ENCODE peak calls at places on chromosome 9, in nine cellular contexts. One of them, this sample, is unnamed.

GRCh38 chr9:21616082-21616778 is 134.1 kb upstream of the IFNE start:
- DNase-seq in adrenal gland: no peak
- DNase-seq in hepatocyte: peak; percentile 26
- DNase-seq in A549: peak; percentile 96
- DNase-seq in MCF 10A: peak; percentile 56
- DNase-seq in mammary epithelial cell: peak; percentile 94
- DNase-seq in cardiac fibroblast: peak; percentile 92
- DNase-seq in BJ: peak; percentile 80
- DNase-seq in uterus: no peak
- DNase-seq in this sample: peak; percentile 47

GRCh38 chr9:89078421-89078820 is 87.2 kb downstream of the S1PR3 start:
- DNase-seq in uterus: no peak
- DNase-seq in A549: no peak
- DNase-seq in BJ: no peak
- DNase-seq in MCF 10A: no peak
- DNase-seq in mammary epithelial cell: no peak
- DNase-seq in adrenal gland: no peak
- DNase-seq in hepatocyte: no peak
- DNase-seq in cardiac fibroblast: no peak
- DNase-seq in this sample: no peak

GRCh38 chr9:87836951-87837715 is 45.5 kb upstream of the SPATA31E1 start:
- DNase-seq in hepatocyte: no peak
- DNase-seq in mammary epithelial cell: no peak
- DNase-seq in BJ: no peak
- DNase-seq in adrenal gland: no peak
- DNase-seq in uterus: no peak
- DNase-seq in A549: no peak
- DNase-seq in MCF 10A: no peak
- DNase-seq in cardiac fibroblast: peak; percentile 41
- DNase-seq in this sample: no peak

GRCh38 chr9:114174557-114174875 is 19.2 kb downstream of the COL27A1 start:
- DNase-seq in BJ: no peak
- DNase-seq in uterus: no peak
- DNase-seq in mammary epithelial cell: no peak
- DNase-seq in A549: no peak
- DNase-seq in hepatocyte: no peak
- DNase-seq in adrenal gland: no peak
- DNase-seq in cardiac fibroblast: no peak
- DNase-seq in MCF 10A: no peak
- DNase-seq in this sample: no peak

GRCh38 chr9:87081523-87081922 is 134.2 kb upstream of the GAS1 start:
- DNase-seq in hepatocyte: no peak
- DNase-seq in mammary epithelial cell: no peak
- DNase-seq in BJ: no peak
- DNase-seq in cardiac fibroblast: peak; percentile 46
- DNase-seq in adrenal gland: no peak
- DNase-seq in uterus: no peak
- DNase-seq in A549: no peak
- DNase-seq in MCF 10A: no peak
- DNase-seq in this sample: no peak

GRCh38 chr9:17520264-17521058 is 58.4 kb upstream of the SH3GL2 start:
- DNase-seq in cardiac fibroblast: no peak
- DNase-seq in BJ: no peak
- DNase-seq in adrenal gland: no peak
- DNase-seq in A549: no peak
- DNase-seq in uterus: no peak
- DNase-seq in mammary epithelial cell: no peak
- DNase-seq in MCF 10A: no peak
- DNase-seq in hepatocyte: no peak
- DNase-seq in this sample: no peak

GRCh38 chr9:87267251-87267679 is 230.4 kb upstream of the DAPK1 start:
- DNase-seq in A549: no peak
- DNase-seq in MCF 10A: no peak
- DNase-seq in hepatocyte: no peak
- DNase-seq in uterus: no peak
- DNase-seq in adrenal gland: no peak
- DNase-seq in mammary epithelial cell: no peak
- DNase-seq in cardiac fibroblast: peak; percentile 51
- DNase-seq in BJ: no peak
- DNase-seq in this sample: peak; percentile 44

GRCh38 chr9:107539427-107540154 is 50.0 kb upstream of the KLF4 start:
- DNase-seq in MCF 10A: no peak
- DNase-seq in A549: no peak
- DNase-seq in BJ: no peak
- DNase-seq in hepatocyte: peak; percentile 38
- DNase-seq in mammary epithelial cell: peak; percentile 15
- DNase-seq in cardiac fibroblast: no peak
- DNase-seq in uterus: no peak
- DNase-seq in adrenal gland: no peak
- DNase-seq in this sample: no peak

GRCh38 chr9:70410368-70410767 is 4.1 kb downstream of the KLF9 start:
- DNase-seq in uterus: no peak
- DNase-seq in A549: no peak
- DNase-seq in hepatocyte: no peak
- DNase-seq in mammary epithelial cell: peak; percentile 25
- DNase-seq in MCF 10A: no peak
- DNase-seq in BJ: no peak
- DNase-seq in adrenal gland: no peak
- DNase-seq in cardiac fibroblast: peak; percentile 66
- DNase-seq in this sample: no peak

GRCh38 chr9:109585841-109586240 is 87.7 kb upstream of the PTPN3 start:
- DNase-seq in cardiac fibroblast: no peak
- DNase-seq in adrenal gland: no peak
- DNase-seq in A549: no peak
- DNase-seq in BJ: no peak
- DNase-seq in hepatocyte: no peak
- DNase-seq in MCF 10A: no peak
- DNase-seq in uterus: no peak
- DNase-seq in mammary epithelial cell: no peak
- DNase-seq in this sample: no peak

GRCh38 chr9:76717611-76718010 is 46.6 kb upstream of the PCA3 start:
- DNase-seq in A549: no peak
- DNase-seq in BJ: no peak
- DNase-seq in MCF 10A: no peak
- DNase-seq in cardiac fibroblast: peak; percentile 12
- DNase-seq in adrenal gland: peak; percentile 38
- DNase-seq in hepatocyte: no peak
- DNase-seq in uterus: no peak
- DNase-seq in mammary epithelial cell: no peak
- DNase-seq in this sample: no peak

GRCh38 chr9:127447416-127448111 is 3.6 kb downstream of the RPL12 start:
- DNase-seq in mammary epithelial cell: no peak
- DNase-seq in MCF 10A: no peak
- DNase-seq in cardiac fibroblast: no peak
- DNase-seq in hepatocyte: no peak
- DNase-seq in adrenal gland: no peak
- DNase-seq in uterus: no peak
- DNase-seq in A549: peak; percentile 19
- DNase-seq in BJ: no peak
- DNase-seq in this sample: no peak

GRCh38 chr9:90007516-90008430 is 403.0 kb downstream of the GADD45G start:
- DNase-seq in MCF 10A: peak; percentile 23
- DNase-seq in hepatocyte: peak; percentile 27
- DNase-seq in BJ: peak; percentile 38
- DNase-seq in uterus: no peak
- DNase-seq in mammary epithelial cell: peak; percentile 79
- DNase-seq in A549: no peak
- DNase-seq in cardiac fibroblast: peak; percentile 67
- DNase-seq in adrenal gland: no peak
- DNase-seq in this sample: peak; percentile 36

GRCh38 chr9:14320272-14321245 is 6.6 kb upstream of the NFIB start:
- DNase-seq in BJ: peak; percentile 31
- DNase-seq in mammary epithelial cell: peak; percentile 94
- DNase-seq in adrenal gland: no peak
- DNase-seq in MCF 10A: peak; percentile 84
- DNase-seq in hepatocyte: no peak
- DNase-seq in uterus: no peak
- DNase-seq in cardiac fibroblast: peak; percentile 96
- DNase-seq in A549: peak; percentile 66
- DNase-seq in this sample: peak; percentile 81

GRCh38 chr9:14323083-14323968 is 9.4 kb upstream of the NFIB start:
- DNase-seq in mammary epithelial cell: peak; percentile 60
- DNase-seq in adrenal gland: no peak
- DNase-seq in BJ: no peak
- DNase-seq in cardiac fibroblast: no peak
- DNase-seq in A549: no peak
- DNase-seq in uterus: no peak
- DNase-seq in hepatocyte: no peak
- DNase-seq in MCF 10A: peak; percentile 66
- DNase-seq in this sample: no peak

GRCh38 chr9:14321517-14322125 is 7.7 kb upstream of the NFIB start:
- DNase-seq in uterus: no peak
- DNase-seq in hepatocyte: no peak
- DNase-seq in mammary epithelial cell: no peak
- DNase-seq in cardiac fibroblast: peak; percentile 48
- DNase-seq in MCF 10A: no peak
- DNase-seq in adrenal gland: no peak
- DNase-seq in A549: no peak
- DNase-seq in BJ: no peak
- DNase-seq in this sample: no peak

GRCh38 chr9:14323969-14324366 is 10.0 kb upstream of the NFIB start:
- DNase-seq in BJ: no peak
- DNase-seq in mammary epithelial cell: no peak
- DNase-seq in A549: no peak
- DNase-seq in hepatocyte: no peak
- DNase-seq in MCF 10A: no peak
- DNase-seq in cardiac fibroblast: no peak
- DNase-seq in uterus: no peak
- DNase-seq in adrenal gland: no peak
- DNase-seq in this sample: no peak

DNA sequence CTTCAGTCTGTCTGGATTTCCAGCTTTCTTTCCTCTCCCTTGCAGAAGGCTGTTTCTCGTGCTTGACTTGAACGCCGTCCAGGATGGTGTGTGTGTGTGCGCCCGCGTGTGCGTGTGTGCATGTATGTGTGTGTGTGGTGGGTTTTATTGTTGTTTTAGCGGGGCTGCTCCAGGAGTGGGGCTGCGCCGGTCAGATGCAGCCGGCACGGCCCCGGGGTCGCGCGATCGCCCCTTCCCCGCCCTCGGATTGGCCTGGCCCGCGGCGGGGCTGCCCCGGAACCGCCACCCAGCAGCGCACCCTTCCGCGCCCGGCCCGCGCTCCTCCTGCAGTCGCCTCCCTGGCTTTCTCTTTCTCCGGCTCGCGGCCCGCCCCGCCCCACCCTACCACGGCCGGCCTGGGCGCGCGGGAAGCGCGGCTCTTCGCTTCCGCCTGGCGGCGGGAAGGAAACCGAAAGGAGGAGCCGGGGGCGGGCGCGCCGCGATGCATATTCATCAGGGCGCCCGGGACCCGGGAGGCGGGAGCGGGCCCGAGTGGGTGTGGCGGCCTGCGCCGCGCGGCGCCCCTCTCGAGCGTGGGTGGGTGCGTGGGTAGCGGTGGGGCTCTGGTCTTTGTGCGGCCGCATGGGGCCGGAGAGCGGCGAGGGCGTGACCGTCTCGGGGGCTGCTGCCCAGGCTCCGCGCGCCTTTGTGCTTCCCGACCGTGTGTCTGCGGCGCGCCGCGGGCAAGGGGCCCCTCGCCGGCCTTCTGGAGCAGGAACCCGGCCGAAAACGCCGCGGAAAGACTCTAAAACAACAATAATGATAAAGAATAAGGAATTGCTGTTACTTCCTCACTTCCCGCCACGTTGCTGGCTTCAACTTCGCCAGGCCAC is 8.5 kb upstream of the NFIB start:
- DNase-seq in mammary epithelial cell: peak; percentile 92
- DNase-seq in adrenal gland: peak; percentile 93
- DNase-seq in BJ: peak; percentile 4
- DNase-seq in A549: peak; percentile 93
- DNase-seq in hepatocyte: peak; percentile 97
- DNase-seq in MCF 10A: peak; percentile 94
- DNase-seq in uterus: peak; percentile 94
- DNase-seq in cardiac fibroblast: peak; percentile 98
- DNase-seq in this sample: no peak
- TF ChIP-seq CTCF in mammary epithelial cell: peak; percentile 57
- TF ChIP-seq CTCF in adrenal gland: peak; percentile 54
- TF ChIP-seq CTCF in BJ: peak; percentile 43
- TF ChIP-seq CTCF in A549: peak; percentile 38
- TF ChIP-seq CTCF in hepatocyte: peak; percentile 54
- TF ChIP-seq CTCF in MCF 10A: peak; percentile 38
- TF ChIP-seq CTCF in uterus: peak; percentile 87
- TF ChIP-seq CTCF in cardiac fibroblast: peak; percentile 16
- TF ChIP-seq CTCF in this sample: peak; percentile 37

GRCh38 chr9:79134654-79135053 is 437.1 kb upstream of the TLE4 start:
- DNase-seq in mammary epithelial cell: peak; percentile 5
- DNase-seq in adrenal gland: no peak
- DNase-seq in MCF 10A: peak; percentile 43
- DNase-seq in hepatocyte: peak; percentile 13
- DNase-seq in uterus: no peak
- DNase-seq in cardiac fibroblast: peak; percentile 8
- DNase-seq in A549: peak; percentile 23
- DNase-seq in BJ: no peak
- DNase-seq in this sample: no peak
- TF ChIP-seq CTCF in mammary epithelial cell: peak; percentile 11
- TF ChIP-seq CTCF in adrenal gland: no peak
- TF ChIP-seq CTCF in MCF 10A: no peak
- TF ChIP-seq CTCF in hepatocyte: no peak
- TF ChIP-seq CTCF in uterus: no peak
- TF ChIP-seq CTCF in cardiac fibroblast: peak; percentile 23
- TF ChIP-seq CTCF in A549: no peak
- TF ChIP-seq CTCF in BJ: peak; percentile 32
- TF ChIP-seq CTCF in this sample: no peak

DNA sequence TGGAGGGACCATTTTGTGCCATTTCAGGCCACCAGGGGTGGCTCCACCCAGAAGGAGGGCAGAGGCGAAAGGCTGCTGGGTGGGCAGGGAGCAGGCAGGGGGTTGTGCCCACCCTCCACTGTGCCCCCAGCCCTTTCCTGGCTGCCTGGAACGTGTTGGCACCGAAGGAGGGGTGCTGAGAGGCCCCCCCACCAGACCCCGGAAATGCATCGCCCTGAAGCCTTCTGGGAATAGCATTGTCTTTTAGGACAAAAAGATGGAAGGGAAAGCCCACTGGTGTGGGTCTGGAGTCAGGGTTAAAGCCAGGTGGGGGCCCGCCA is 5.1 kb downstream of the NOXA1 start:
- DNase-seq in cardiac fibroblast: no peak
- DNase-seq in A549: no peak
- DNase-seq in adrenal gland: no peak
- DNase-seq in BJ: no peak
- DNase-seq in mammary epithelial cell: no peak
- DNase-seq in uterus: no peak
- DNase-seq in MCF 10A: no peak
- DNase-seq in hepatocyte: no peak
- DNase-seq in this sample: no peak
- TF ChIP-seq CTCF in cardiac fibroblast: no peak
- TF ChIP-seq CTCF in A549: no peak
- TF ChIP-seq CTCF in adrenal gland: no peak
- TF ChIP-seq CTCF in BJ: no peak
- TF ChIP-seq CTCF in mammary epithelial cell: no peak
- TF ChIP-seq CTCF in uterus: no peak
- TF ChIP-seq CTCF in MCF 10A: no peak
- TF ChIP-seq CTCF in hepatocyte: no peak
- TF ChIP-seq CTCF in this sample: no peak

DNA sequence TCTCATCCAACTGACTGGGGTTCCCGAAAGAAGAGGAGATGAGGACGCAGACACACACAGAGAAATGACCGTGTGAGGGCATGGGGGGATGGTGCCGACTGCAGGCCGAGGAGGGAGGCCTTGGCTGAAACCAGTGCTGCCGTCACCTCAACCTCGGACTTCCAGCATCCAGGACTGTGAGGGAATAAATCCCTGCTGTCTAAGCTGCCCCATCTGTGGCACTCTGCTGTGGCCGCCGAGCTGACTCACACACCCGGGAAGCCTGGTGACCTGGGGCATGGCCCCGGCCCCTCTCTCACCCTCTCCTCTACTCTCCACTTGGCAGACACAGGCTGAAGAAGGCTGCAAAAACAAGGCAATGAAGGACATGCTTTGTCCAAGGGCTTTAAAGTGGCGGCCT is 4.4 kb upstream of the COL5A1 start:
- DNase-seq in hepatocyte: no peak
- DNase-seq in BJ: no peak
- DNase-seq in MCF 10A: no peak
- DNase-seq in cardiac fibroblast: no peak
- DNase-seq in uterus: no peak
- DNase-seq in adrenal gland: peak; percentile 94
- DNase-seq in mammary epithelial cell: no peak
- DNase-seq in A549: no peak
- DNase-seq in this sample: no peak
- TF ChIP-seq CTCF in hepatocyte: peak; percentile 30
- TF ChIP-seq CTCF in BJ: no peak
- TF ChIP-seq CTCF in MCF 10A: no peak
- TF ChIP-seq CTCF in cardiac fibroblast: no peak
- TF ChIP-seq CTCF in uterus: no peak
- TF ChIP-seq CTCF in adrenal gland: peak; percentile 11
- TF ChIP-seq CTCF in mammary epithelial cell: no peak
- TF ChIP-seq CTCF in A549: no peak
- TF ChIP-seq CTCF in this sample: no peak

This sample was measured in AG09319.